ENCODE peak calls at places on chromosomes 1 and 21, in five cellular contexts. Q, F, P, V and J are unnamed samples.

GRCh38 chr1:194658090-194658439 is 1471.7 kb upstream of the B3GALT2 start:
- DNase-seq in Q (no peak), F (no peak), P (no peak), V (no peak), J (no peak)

GRCh38 chr1:108000620-108001105 is 35.7 kb upstream of the VAV3 start:
- DNase-seq in Q (peak; percentile 56), F (no peak), P (no peak), V (peak; percentile 21), J (no peak)

GRCh38 chr1:151839457-151840409 is at the start of gene C2CD4D:
- DNase-seq in Q (peak; percentile 31), F (peak; percentile 83), P (no peak), V (no peak), J (peak; percentile 72)

GRCh38 chr1:54135436-54136120 is 17.2 kb downstream of the CDCP2 start:
- DNase-seq in Q (no peak), F (no peak), P (no peak), V (no peak), J (no peak)

GRCh38 chr1:3352084-3352951 is 102.1 kb upstream of the ARHGEF16 start:
- DNase-seq in Q (no peak), F (no peak), P (peak; percentile 93), V (peak; percentile 37), J (no peak)

GRCh38 chr1:218156602-218157001 is 128.5 kb upstream of the RRP15 start:
- DNase-seq in Q (no peak), F (no peak), P (no peak), V (no peak), J (no peak)

GRCh38 chr1:55064071-55064581 is 24.8 kb downstream of the PCSK9 start:
- DNase-seq in Q (no peak), F (no peak), P (no peak), V (no peak), J (no peak)

GRCh38 chr1:112381324-112382076 is 14.5 kb upstream of the CTTNBP2NL start:
- DNase-seq in Q (no peak), F (no peak), P (no peak), V (no peak), J (no peak)

GRCh38 chr1:161702250-161702649 is 4.8 kb upstream of the FCRLA start:
- DNase-seq in Q (no peak), F (no peak), P (no peak), V (no peak), J (no peak)

GRCh38 chr1:11245248-11245647 is 17.1 kb downstream of the MTOR start:
- DNase-seq in Q (no peak), F (no peak), P (no peak), V (no peak), J (no peak)

GRCh38 chr21:29678616-29679015 is 261.2 kb downstream of the GRIK1 start:
- DNase-seq in Q (no peak), F (no peak), P (no peak), V (no peak), J (no peak)

GRCh38 chr1:202291961-202292712 is 49.6 kb downstream of the UBE2T start:
- DNase-seq in Q (peak; percentile 23), F (no peak), P (no peak), V (peak; percentile 31), J (no peak)

GRCh38 chr1:174999926-175000696 is at the start of gene CACYBP:
- DNase-seq in Q (peak; percentile 56), F (no peak), P (peak; percentile 79), V (peak; percentile 55), J (no peak)

GRCh38 chr21:32330784-32331311 is 32.2 kb downstream of the MRAP start:
- DNase-seq in Q (no peak), F (no peak), P (no peak), V (no peak), J (no peak)

GRCh38 chr1:25194576-25195020 is 37.7 kb downstream of the SYF2 start:
- DNase-seq in Q (no peak), F (no peak), P (no peak), V (peak; percentile 30), J (no peak)

GRCh38 chr1:63878914-63879313 is 105.1 kb downstream of the ROR1 start:
- DNase-seq in Q (no peak), F (no peak), P (no peak), V (no peak), J (no peak)

GRCh38 chr1:69994261-69994660 is 211.1 kb downstream of the LRRC40 start:
- DNase-seq in Q (no peak), F (no peak), P (no peak), V (no peak), J (no peak)

GRCh38 chr1:167420510-167420909 is 97.8 kb downstream of the CD247 start:
- DNase-seq in Q (no peak), F (no peak), P (no peak), V (no peak), J (no peak)

GRCh38 chr21:31317688-31318087 is 26.4 kb downstream of the TIAM1 start:
- DNase-seq in Q (no peak), F (no peak), P (no peak), V (no peak), J (no peak)
- H3K4me1 ChIP-seq in Q (no peaks in the 10 kb centered on the region), F (no peaks in the 10 kb centered on the region), P (no peaks in the 10 kb centered on the region), V (no peaks in the 10 kb centered on the region), J (no peaks in the 10 kb centered on the region)

DNA sequence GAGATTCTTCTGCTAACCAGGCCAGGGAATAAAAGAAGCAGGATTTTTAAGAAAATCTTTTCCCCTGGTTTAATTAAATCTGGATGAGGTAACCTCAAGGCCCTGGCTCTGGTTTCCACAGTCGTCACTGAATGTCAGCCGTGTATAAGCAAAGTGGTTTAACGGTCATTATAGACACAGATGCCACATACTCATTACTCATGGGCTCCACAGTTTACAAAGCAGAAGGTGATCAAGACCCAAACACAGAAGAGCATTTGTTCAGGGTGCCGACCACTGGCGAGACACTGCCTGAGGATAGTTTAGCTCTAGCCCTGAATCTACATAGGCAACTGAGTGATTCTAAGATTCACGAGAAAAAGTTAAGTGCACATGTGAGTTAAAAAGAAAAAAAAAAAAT is 27.8 kb upstream of the RAP1GAP start:
- DNase-seq in Q (no peak), F (no peak), P (no peak), V (no peak), J (no peak)
- H3K27ac ChIP-seq in Q (no peak overlapping the region), F (no peak overlapping the region), P (no peak overlapping the region), V (no peak overlapping the region), J (no peak overlapping the region)

DNA sequence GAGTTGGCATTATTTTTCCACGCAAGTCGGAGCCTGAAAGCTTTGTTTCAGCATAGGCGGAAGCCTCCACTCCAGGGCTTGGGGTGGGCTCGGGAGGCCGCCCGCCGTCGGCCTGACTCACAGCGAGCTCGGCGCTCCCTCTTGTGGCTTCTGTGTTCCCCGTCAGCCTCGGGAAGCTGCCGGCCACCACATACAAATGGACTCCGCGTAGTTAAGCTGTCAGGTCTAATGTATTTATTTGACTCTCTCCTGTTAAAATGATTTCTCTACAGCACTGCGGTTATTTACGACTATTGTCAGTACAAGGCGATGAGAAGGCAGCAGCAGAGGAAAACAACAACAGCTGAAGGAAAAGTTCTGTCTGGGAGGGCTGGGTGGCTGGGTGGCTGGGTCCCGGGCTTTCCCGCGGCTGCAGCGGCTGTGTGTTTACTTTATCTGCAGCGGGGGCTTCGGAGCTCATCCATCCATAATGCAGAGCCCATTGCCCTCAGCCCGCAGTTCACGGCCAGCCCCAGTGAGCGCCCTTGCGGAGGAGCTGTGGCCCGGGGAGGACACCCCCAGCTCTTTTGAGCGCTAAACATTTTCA is 375.7 kb upstream of the CAMK1G start:
- DNase-seq in Q (peak; percentile 59), F (no peak), P (no peak), V (peak; percentile 61), J (no peak)
- H3K4me3 ChIP-seq in Q (peak overlapping the region; percentile 4), F (no peak overlapping the region), P (peak overlapping the region; percentile 11), V (peak overlapping the region; percentile 38), J (no peak overlapping the region)

DNA sequence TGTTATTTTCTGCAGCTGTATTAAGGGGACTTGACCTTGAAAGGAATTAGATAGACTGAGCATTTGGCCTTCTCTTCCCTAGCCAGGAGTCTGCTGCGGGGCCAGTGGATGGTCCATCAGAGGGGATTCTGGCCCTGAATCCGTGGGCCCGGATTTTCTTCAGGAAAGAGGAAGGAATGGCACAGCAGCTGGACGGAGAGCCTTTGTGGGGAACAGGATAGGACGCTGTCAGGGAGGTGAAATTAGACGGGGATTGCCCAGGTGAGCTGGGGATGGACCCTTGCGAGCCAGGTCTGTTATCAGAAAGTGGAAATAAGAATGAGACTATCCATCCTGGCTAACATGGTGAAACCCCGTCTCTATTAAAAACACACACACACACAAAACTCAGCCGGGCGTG is 1.7 kb upstream of the C2CD2 start:
- DNase-seq in Q (no peak), F (no peak), P (no peak), V (no peak), J (no peak)
- H3K4me1 ChIP-seq in Q (peaks cover 48% of the 10 kb centered on the region), F (peaks cover 6% of the 10 kb centered on the region), P (peaks cover 55% of the 10 kb centered on the region), V (peaks cover 33% of the 10 kb centered on the region), J (no peaks in the 10 kb centered on the region)

DNA sequence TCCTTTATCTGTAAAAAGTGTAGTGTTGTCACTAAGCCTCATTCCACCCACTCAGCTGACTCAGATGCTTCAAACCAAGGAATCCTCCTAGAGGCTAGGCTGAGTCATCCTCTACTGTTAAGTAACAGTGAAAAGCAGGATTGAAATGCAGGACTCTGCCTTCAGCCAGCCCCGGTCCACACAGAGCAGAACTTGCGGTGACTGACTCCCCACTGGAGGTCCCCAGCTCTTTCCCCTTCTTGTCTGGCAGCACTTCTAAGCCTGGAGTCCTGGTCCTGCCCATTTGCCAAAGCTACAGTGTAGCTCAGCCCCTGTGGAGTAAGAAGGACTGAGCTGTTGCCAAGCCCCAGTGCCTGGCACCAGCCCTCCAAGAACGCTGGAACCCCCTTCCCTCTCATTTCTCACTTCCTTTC is 1.7 kb downstream of the RAB7B start:
- DNase-seq in Q (no peak), F (no peak), P (peak; percentile 73), V (peak; percentile 40), J (no peak)
- H3K27ac ChIP-seq in Q (peak overlapping the region; percentile 7), F (no peak overlapping the region), P (peak overlapping the region; percentile 72), V (peak overlapping the region; percentile 69), J (no peak overlapping the region)